ENCODE peak calls at places on chromosome 19, in seven cellular contexts. One of them, this sample, is unnamed. For H3K36me3, the result is how much of the 10 kb centered on the place peaks cover.

GRCh38 chr19:51084505-51084904 is 1.8 kb upstream of the KLK14 start:
- DNase-seq in SJSA1: no peak
- DNase-seq in tibial nerve: no peak
- DNase-seq in CD8-positive, alpha-beta T cell: no peak
- DNase-seq in lower lobe of right lung: no peak
- DNase-seq in pancreas: no peak
- DNase-seq in PC-3: no peak
- DNase-seq in this sample: no peak

GRCh38 chr19:887072-887471 is 5.9 kb downstream of the MED16 start:
- DNase-seq in tibial nerve: no peak
- DNase-seq in PC-3: no peak
- DNase-seq in SJSA1: no peak
- DNase-seq in CD8-positive, alpha-beta T cell: no peak
- DNase-seq in lower lobe of right lung: no peak
- DNase-seq in pancreas: no peak
- DNase-seq in this sample: no peak

GRCh38 chr19:2719910-2720776 is 1.0 kb downstream of the DIRAS1 start:
- DNase-seq in tibial nerve: no peak
- DNase-seq in pancreas: no peak
- DNase-seq in lower lobe of right lung: peak
- DNase-seq in PC-3: no peak
- DNase-seq in SJSA1: no peak
- DNase-seq in CD8-positive, alpha-beta T cell: no peak
- DNase-seq in this sample: no peak

GRCh38 chr19:43726736-43727592 is 11.1 kb downstream of the IRGC start:
- DNase-seq in PC-3: no peak
- DNase-seq in CD8-positive, alpha-beta T cell: no peak
- DNase-seq in SJSA1: no peak
- DNase-seq in pancreas: no peak
- DNase-seq in lower lobe of right lung: no peak
- DNase-seq in tibial nerve: no peak
- DNase-seq in this sample: no peak

GRCh38 chr19:1239796-1240737 is 1.5 kb upstream of the ATP5F1D start:
- DNase-seq in tibial nerve: peak
- DNase-seq in SJSA1: peak
- DNase-seq in PC-3: peak
- DNase-seq in lower lobe of right lung: peak
- DNase-seq in CD8-positive, alpha-beta T cell: peak
- DNase-seq in pancreas: peak
- DNase-seq in this sample: peak

GRCh38 chr19:322616-323015 is 22.0 kb downstream of the MIER2 start:
- DNase-seq in CD8-positive, alpha-beta T cell: no peak
- DNase-seq in lower lobe of right lung: no peak
- DNase-seq in SJSA1: no peak
- DNase-seq in pancreas: no peak
- DNase-seq in PC-3: no peak
- DNase-seq in tibial nerve: no peak
- DNase-seq in this sample: no peak

GRCh38 chr19:48629599-48630288 is 7.4 kb downstream of the DBP start:
- DNase-seq in CD8-positive, alpha-beta T cell: no peak
- DNase-seq in lower lobe of right lung: no peak
- DNase-seq in SJSA1: no peak
- DNase-seq in tibial nerve: no peak
- DNase-seq in PC-3: no peak
- DNase-seq in pancreas: no peak
- DNase-seq in this sample: no peak

GRCh38 chr19:43809762-43810696 is 7.8 kb upstream of the LYPD5 start:
- DNase-seq in lower lobe of right lung: no peak
- DNase-seq in CD8-positive, alpha-beta T cell: no peak
- DNase-seq in SJSA1: peak
- DNase-seq in pancreas: no peak
- DNase-seq in PC-3: peak
- DNase-seq in tibial nerve: no peak
- DNase-seq in this sample: peak

GRCh38 chr19:1275260-1275975 is at the start of gene FAM174C:
- DNase-seq in pancreas: peak
- DNase-seq in lower lobe of right lung: peak
- DNase-seq in PC-3: peak
- DNase-seq in tibial nerve: peak
- DNase-seq in CD8-positive, alpha-beta T cell: peak
- DNase-seq in SJSA1: peak
- DNase-seq in this sample: peak

GRCh38 chr19:6519289-6519688 is 11.5 kb upstream of the TNFSF9 start:
- DNase-seq in tibial nerve: no peak
- DNase-seq in SJSA1: peak
- DNase-seq in lower lobe of right lung: no peak
- DNase-seq in PC-3: peak
- DNase-seq in pancreas: no peak
- DNase-seq in CD8-positive, alpha-beta T cell: no peak
- DNase-seq in this sample: no peak

GRCh38 chr19:4861147-4861546 is 6.3 kb downstream of the PLIN3 start:
- DNase-seq in tibial nerve: no peak
- DNase-seq in pancreas: peak
- DNase-seq in PC-3: peak
- DNase-seq in CD8-positive, alpha-beta T cell: no peak
- DNase-seq in SJSA1: no peak
- DNase-seq in lower lobe of right lung: no peak
- DNase-seq in this sample: no peak

GRCh38 chr19:16197188-16197621 is 506 bp upstream of the AP1M1 start:
- DNase-seq in PC-3: peak
- DNase-seq in tibial nerve: peak
- DNase-seq in lower lobe of right lung: no peak
- DNase-seq in SJSA1: no peak
- DNase-seq in CD8-positive, alpha-beta T cell: no peak
- DNase-seq in pancreas: no peak
- DNase-seq in this sample: no peak

GRCh38 chr19:7506385-7507328 is 9.2 kb upstream of the ZNF358 start:
- DNase-seq in PC-3: peak
- DNase-seq in pancreas: peak
- DNase-seq in lower lobe of right lung: peak
- DNase-seq in CD8-positive, alpha-beta T cell: no peak
- DNase-seq in tibial nerve: peak
- DNase-seq in SJSA1: peak
- DNase-seq in this sample: no peak

GRCh38 chr19:2420490-2420889 is 6.9 kb downstream of the TIMM13 start:
- DNase-seq in lower lobe of right lung: no peak
- DNase-seq in pancreas: no peak
- DNase-seq in PC-3: no peak
- DNase-seq in tibial nerve: no peak
- DNase-seq in SJSA1: no peak
- DNase-seq in CD8-positive, alpha-beta T cell: no peak
- DNase-seq in this sample: no peak

GRCh38 chr19:29845576-29846176 is 33.9 kb downstream of the CCNE1 start:
- DNase-seq in lower lobe of right lung: no peak
- DNase-seq in pancreas: peak
- DNase-seq in PC-3: no peak
- DNase-seq in CD8-positive, alpha-beta T cell: no peak
- DNase-seq in tibial nerve: no peak
- DNase-seq in SJSA1: no peak
- DNase-seq in this sample: no peak

GRCh38 chr19:10975374-10976036 is 14.7 kb downstream of the SMARCA4 start:
- DNase-seq in tibial nerve: peak
- DNase-seq in pancreas: no peak
- DNase-seq in PC-3: no peak
- DNase-seq in lower lobe of right lung: no peak
- DNase-seq in CD8-positive, alpha-beta T cell: no peak
- DNase-seq in SJSA1: no peak
- DNase-seq in this sample: no peak

GRCh38 chr19:5977222-5977784 is 637 bp downstream of the RANBP3 start:
- DNase-seq in CD8-positive, alpha-beta T cell: no peak
- DNase-seq in PC-3: no peak
- DNase-seq in lower lobe of right lung: no peak
- DNase-seq in tibial nerve: no peak
- DNase-seq in SJSA1: no peak
- DNase-seq in pancreas: no peak
- DNase-seq in this sample: no peak

GRCh38 chr19:48461982-48462655 is 6.7 kb downstream of the KCNJ14 start:
- DNase-seq in lower lobe of right lung: no peak
- DNase-seq in SJSA1: no peak
- DNase-seq in pancreas: no peak
- DNase-seq in PC-3: no peak
- DNase-seq in CD8-positive, alpha-beta T cell: no peak
- DNase-seq in tibial nerve: no peak
- DNase-seq in this sample: no peak

GRCh38 chr19:4705413-4706131 is 18.1 kb downstream of the DPP9 start:
- DNase-seq in SJSA1: no peak
- DNase-seq in pancreas: no peak
- DNase-seq in PC-3: no peak
- DNase-seq in tibial nerve: no peak
- DNase-seq in lower lobe of right lung: no peak
- DNase-seq in CD8-positive, alpha-beta T cell: no peak
- DNase-seq in this sample: no peak

GRCh38 chr19:38168632-38169031 is 55.4 kb downstream of the DPF1 start:
- DNase-seq in PC-3: no peak
- DNase-seq in CD8-positive, alpha-beta T cell: no peak
- DNase-seq in SJSA1: no peak
- DNase-seq in tibial nerve: no peak
- DNase-seq in lower lobe of right lung: no peak
- DNase-seq in pancreas: no peak
- DNase-seq in this sample: no peak

GRCh38 chr19:9786819-9787218 is 18.3 kb upstream of the ZNF846 start:
- DNase-seq in tibial nerve: no peak
- DNase-seq in PC-3: no peak
- DNase-seq in SJSA1: no peak
- DNase-seq in lower lobe of right lung: no peak
- DNase-seq in CD8-positive, alpha-beta T cell: no peak
- DNase-seq in pancreas: no peak
- DNase-seq in this sample: no peak

GRCh38 chr19:1249298-1249989 is 1.1 kb downstream of the MIDN start:
- DNase-seq in CD8-positive, alpha-beta T cell: peak
- DNase-seq in pancreas: peak
- DNase-seq in lower lobe of right lung: peak
- DNase-seq in SJSA1: peak
- DNase-seq in tibial nerve: peak
- DNase-seq in PC-3: peak
- DNase-seq in this sample: peak

GRCh38 chr19:1027020-1027952 is 878 bp downstream of the CNN2 start:
- DNase-seq in pancreas: no peak
- DNase-seq in lower lobe of right lung: no peak
- DNase-seq in SJSA1: peak
- DNase-seq in tibial nerve: no peak
- DNase-seq in PC-3: no peak
- DNase-seq in CD8-positive, alpha-beta T cell: no peak
- DNase-seq in this sample: peak

DNA sequence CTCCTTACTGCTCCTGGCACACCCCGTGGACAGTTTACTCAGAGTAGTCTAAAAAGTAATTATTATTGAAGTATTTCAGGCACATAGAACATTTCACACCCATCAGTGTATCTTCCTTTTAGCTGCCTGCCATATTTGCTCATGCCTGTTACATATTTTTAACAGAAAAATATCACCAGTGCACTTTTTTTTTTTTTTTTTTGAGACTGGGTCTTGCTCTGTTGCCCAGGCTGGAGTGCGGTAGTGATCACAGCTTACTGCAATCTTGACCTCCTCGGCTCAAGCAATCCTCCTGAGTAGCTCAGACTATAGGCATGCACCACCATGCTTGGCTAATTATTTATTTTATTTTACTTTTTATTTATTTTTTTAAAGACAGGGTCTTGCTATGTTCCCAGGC is 40.7 kb upstream of the GPI start:
- DNase-seq in lower lobe of right lung: no peak
- DNase-seq in SJSA1: no peak
- DNase-seq in CD8-positive, alpha-beta T cell: no peak
- DNase-seq in pancreas: no peak
- DNase-seq in tibial nerve: no peak
- DNase-seq in PC-3: no peak
- DNase-seq in this sample: no peak
- H3K36me3 ChIP-seq in lower lobe of right lung: half or more
- H3K36me3 ChIP-seq in SJSA1: half or more
- H3K36me3 ChIP-seq in CD8-positive, alpha-beta T cell: under half
- H3K36me3 ChIP-seq in pancreas: under half
- H3K36me3 ChIP-seq in tibial nerve: under half
- H3K36me3 ChIP-seq in PC-3: under half
- H3K36me3 ChIP-seq in this sample: under half

GRCh38 chr19:55101261-55101660 is 16.2 kb downstream of the PPP1R12C start:
- DNase-seq in PC-3: no peak
- DNase-seq in pancreas: no peak
- DNase-seq in tibial nerve: no peak
- DNase-seq in lower lobe of right lung: no peak
- DNase-seq in CD8-positive, alpha-beta T cell: no peak
- DNase-seq in SJSA1: no peak
- DNase-seq in this sample: no peak

GRCh38 chr19:55097864-55098715 is 19.3 kb downstream of the PPP1R12C start:
- DNase-seq in CD8-positive, alpha-beta T cell: no peak
- DNase-seq in lower lobe of right lung: peak
- DNase-seq in pancreas: peak
- DNase-seq in SJSA1: no peak
- DNase-seq in PC-3: no peak
- DNase-seq in tibial nerve: no peak
- DNase-seq in this sample: no peak

GRCh38 chr19:55103190-55103589 is 14.2 kb downstream of the PPP1R12C start:
- DNase-seq in CD8-positive, alpha-beta T cell: no peak
- DNase-seq in SJSA1: no peak
- DNase-seq in lower lobe of right lung: no peak
- DNase-seq in PC-3: no peak
- DNase-seq in pancreas: no peak
- DNase-seq in tibial nerve: no peak
- DNase-seq in this sample: no peak

GRCh38 chr19:55098716-55099556 is 18.5 kb downstream of the PPP1R12C start:
- DNase-seq in tibial nerve: no peak
- DNase-seq in lower lobe of right lung: no peak
- DNase-seq in SJSA1: no peak
- DNase-seq in CD8-positive, alpha-beta T cell: no peak
- DNase-seq in pancreas: no peak
- DNase-seq in PC-3: no peak
- DNase-seq in this sample: no peak

GRCh38 chr19:55099557-55100506 is 17.6 kb downstream of the PPP1R12C start:
- DNase-seq in SJSA1: no peak
- DNase-seq in CD8-positive, alpha-beta T cell: no peak
- DNase-seq in lower lobe of right lung: no peak
- DNase-seq in tibial nerve: no peak
- DNase-seq in PC-3: peak
- DNase-seq in pancreas: no peak
- DNase-seq in this sample: no peak
- H3K27ac ChIP-seq in SJSA1: no peak
- H3K27ac ChIP-seq in CD8-positive, alpha-beta T cell: no peak
- H3K27ac ChIP-seq in lower lobe of right lung: no peak
- H3K27ac ChIP-seq in tibial nerve: no peak
- H3K27ac ChIP-seq in PC-3: no peak
- H3K27ac ChIP-seq in pancreas: no peak
- H3K27ac ChIP-seq in this sample: no peak

GRCh38 chr19:57403737-57404537 is 7.0 kb upstream of the ZNF17 start:
- DNase-seq in SJSA1: no peak
- DNase-seq in pancreas: no peak
- DNase-seq in CD8-positive, alpha-beta T cell: no peak
- DNase-seq in PC-3: no peak
- DNase-seq in lower lobe of right lung: no peak
- DNase-seq in tibial nerve: no peak
- DNase-seq in this sample: no peak
- H3K36me3 ChIP-seq in SJSA1: under half
- H3K36me3 ChIP-seq in pancreas: under half
- H3K36me3 ChIP-seq in CD8-positive, alpha-beta T cell: under half
- H3K36me3 ChIP-seq in PC-3: under half
- H3K36me3 ChIP-seq in lower lobe of right lung: under half
- H3K36me3 ChIP-seq in tibial nerve: under half
- H3K36me3 ChIP-seq in this sample: under half

DNA sequence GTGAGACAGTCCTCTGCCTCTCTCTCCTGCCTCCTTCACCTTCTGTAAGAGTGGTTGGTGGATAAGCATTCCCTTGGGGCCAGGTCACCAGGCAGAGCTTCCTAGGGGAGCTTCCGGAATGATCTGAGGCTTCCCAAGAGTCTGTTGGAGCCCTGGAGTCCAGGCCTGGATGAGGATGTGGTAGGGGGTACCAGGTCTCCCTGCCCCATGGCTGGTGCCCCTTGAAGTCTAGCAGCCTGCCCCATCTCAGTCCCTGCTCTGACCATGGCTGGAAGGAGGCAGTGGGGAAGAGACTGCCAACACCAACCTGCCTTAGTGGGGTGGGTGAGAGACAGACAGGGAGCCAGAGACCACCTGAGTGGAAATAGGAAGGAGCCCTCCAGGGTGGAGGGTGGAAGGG is 1316.9 kb downstream of the UQCRFS1 start:
- DNase-seq in PC-3: no peak
- DNase-seq in CD8-positive, alpha-beta T cell: no peak
- DNase-seq in lower lobe of right lung: no peak
- DNase-seq in pancreas: no peak
- DNase-seq in SJSA1: no peak
- DNase-seq in tibial nerve: no peak
- DNase-seq in this sample: no peak
- H3K27ac ChIP-seq in PC-3: no peak
- H3K27ac ChIP-seq in CD8-positive, alpha-beta T cell: no peak
- H3K27ac ChIP-seq in lower lobe of right lung: no peak
- H3K27ac ChIP-seq in pancreas: no peak
- H3K27ac ChIP-seq in SJSA1: no peak
- H3K27ac ChIP-seq in tibial nerve: no peak
- H3K27ac ChIP-seq in this sample: no peak

This sample was measured in CD4-positive, alpha-beta memory T cell.